ENCODE peak calls at places on chromosomes 3 and 15, in eight cellular contexts. One of them, this sample, is unnamed.
A peak's percentile ranks its signal among the peaks of the same experiment; 100 is the strongest.

GRCh38 chr3:44870375-44871061 is 3.9 kb upstream of the TGM4 start:
- DNase-seq in H1: no peak
- DNase-seq in endothelial cell of umbilical vein: no peak
- DNase-seq in spleen: no peak
- DNase-seq in K562: no peak
- DNase-seq in SK-N-SH: no peak
- DNase-seq in suprapubic skin: peak; percentile 41
- DNase-seq in breast epithelium: peak; percentile 68
- DNase-seq in this sample: no peak

GRCh38 chr3:152155654-152156053 is 113.1 kb upstream of the MBNL1 start:
- DNase-seq in H1: no peak
- DNase-seq in endothelial cell of umbilical vein: no peak
- DNase-seq in spleen: no peak
- DNase-seq in K562: no peak
- DNase-seq in SK-N-SH: no peak
- DNase-seq in suprapubic skin: no peak
- DNase-seq in breast epithelium: no peak
- DNase-seq in this sample: no peak

GRCh38 chr3:159852821-159853505 is 135.7 kb upstream of the IL12A start:
- DNase-seq in H1: no peak
- DNase-seq in endothelial cell of umbilical vein: peak; percentile 97
- DNase-seq in spleen: peak; percentile 81
- DNase-seq in K562: no peak
- DNase-seq in SK-N-SH: no peak
- DNase-seq in suprapubic skin: no peak
- DNase-seq in breast epithelium: no peak
- DNase-seq in this sample: peak; percentile 80

GRCh38 chr3:64327039-64327804 is 102.0 kb upstream of the PRICKLE2 start:
- DNase-seq in H1: no peak
- DNase-seq in endothelial cell of umbilical vein: no peak
- DNase-seq in spleen: no peak
- DNase-seq in K562: peak; percentile 12
- DNase-seq in SK-N-SH: no peak
- DNase-seq in suprapubic skin: peak; percentile 88
- DNase-seq in breast epithelium: no peak
- DNase-seq in this sample: peak; percentile 92

GRCh38 chr3:190671658-190672057 is 157.8 kb downstream of the IL1RAP start:
- DNase-seq in H1: no peak
- DNase-seq in endothelial cell of umbilical vein: no peak
- DNase-seq in spleen: no peak
- DNase-seq in K562: no peak
- DNase-seq in SK-N-SH: no peak
- DNase-seq in suprapubic skin: no peak
- DNase-seq in breast epithelium: no peak
- DNase-seq in this sample: no peak

GRCh38 chr3:13245579-13245978 is 172.3 kb upstream of the IQSEC1 start:
- DNase-seq in H1: no peak
- DNase-seq in endothelial cell of umbilical vein: no peak
- DNase-seq in spleen: no peak
- DNase-seq in K562: no peak
- DNase-seq in SK-N-SH: no peak
- DNase-seq in suprapubic skin: no peak
- DNase-seq in breast epithelium: no peak
- DNase-seq in this sample: no peak

GRCh38 chr3:151890721-151891141 is 17.3 kb downstream of the SUCNR1 start:
- DNase-seq in H1: no peak
- DNase-seq in endothelial cell of umbilical vein: no peak
- DNase-seq in spleen: no peak
- DNase-seq in K562: no peak
- DNase-seq in SK-N-SH: no peak
- DNase-seq in suprapubic skin: no peak
- DNase-seq in breast epithelium: no peak
- DNase-seq in this sample: no peak

GRCh38 chr3:99686955-99687612 is 48.7 kb downstream of the COL8A1 start:
- DNase-seq in H1: peak; percentile 84
- DNase-seq in endothelial cell of umbilical vein: peak; percentile 71
- DNase-seq in spleen: no peak
- DNase-seq in K562: peak; percentile 30
- DNase-seq in SK-N-SH: peak; percentile 32
- DNase-seq in suprapubic skin: no peak
- DNase-seq in breast epithelium: no peak
- DNase-seq in this sample: peak; percentile 72

GRCh38 chr3:136498919-136499447 is 248.8 kb downstream of the PCCB start:
- DNase-seq in H1: no peak
- DNase-seq in endothelial cell of umbilical vein: no peak
- DNase-seq in spleen: no peak
- DNase-seq in K562: no peak
- DNase-seq in SK-N-SH: no peak
- DNase-seq in suprapubic skin: no peak
- DNase-seq in breast epithelium: no peak
- DNase-seq in this sample: no peak

GRCh38 chr15:39556461-39556860 is 24.4 kb upstream of the THBS1 start:
- DNase-seq in H1: no peak
- DNase-seq in endothelial cell of umbilical vein: no peak
- DNase-seq in spleen: no peak
- DNase-seq in K562: no peak
- DNase-seq in SK-N-SH: no peak
- DNase-seq in suprapubic skin: no peak
- DNase-seq in breast epithelium: no peak
- DNase-seq in this sample: no peak

GRCh38 chr3:190318666-190319065 is 3.6 kb downstream of the CLDN1 start:
- DNase-seq in H1: no peak
- DNase-seq in endothelial cell of umbilical vein: no peak
- DNase-seq in spleen: no peak
- DNase-seq in K562: no peak
- DNase-seq in SK-N-SH: no peak
- DNase-seq in suprapubic skin: no peak
- DNase-seq in breast epithelium: no peak
- DNase-seq in this sample: no peak

GRCh38 chr3:185204894-185205293 is 49.0 kb downstream of the EHHADH start:
- DNase-seq in H1: no peak
- DNase-seq in endothelial cell of umbilical vein: no peak
- DNase-seq in spleen: no peak
- DNase-seq in K562: no peak
- DNase-seq in SK-N-SH: no peak
- DNase-seq in suprapubic skin: no peak
- DNase-seq in breast epithelium: no peak
- DNase-seq in this sample: no peak

GRCh38 chr3:8793242-8793641 is 23.8 kb upstream of the OXTR start:
- DNase-seq in H1: no peak
- DNase-seq in endothelial cell of umbilical vein: no peak
- DNase-seq in spleen: no peak
- DNase-seq in K562: no peak
- DNase-seq in SK-N-SH: peak; percentile 74
- DNase-seq in suprapubic skin: no peak
- DNase-seq in breast epithelium: no peak
- DNase-seq in this sample: no peak

GRCh38 chr3:89955141-89955540 is 847.7 kb downstream of the EPHA3 start:
- DNase-seq in H1: no peak
- DNase-seq in endothelial cell of umbilical vein: no peak
- DNase-seq in spleen: no peak
- DNase-seq in K562: no peak
- DNase-seq in SK-N-SH: no peak
- DNase-seq in suprapubic skin: no peak
- DNase-seq in breast epithelium: no peak
- DNase-seq in this sample: no peak

GRCh38 chr15:85761635-85762034 is 33.1 kb downstream of the KLHL25 start:
- DNase-seq in H1: no peak
- DNase-seq in endothelial cell of umbilical vein: no peak
- DNase-seq in spleen: peak; percentile 42
- DNase-seq in K562: no peak
- DNase-seq in SK-N-SH: no peak
- DNase-seq in suprapubic skin: no peak
- DNase-seq in breast epithelium: no peak
- DNase-seq in this sample: no peak

DNA sequence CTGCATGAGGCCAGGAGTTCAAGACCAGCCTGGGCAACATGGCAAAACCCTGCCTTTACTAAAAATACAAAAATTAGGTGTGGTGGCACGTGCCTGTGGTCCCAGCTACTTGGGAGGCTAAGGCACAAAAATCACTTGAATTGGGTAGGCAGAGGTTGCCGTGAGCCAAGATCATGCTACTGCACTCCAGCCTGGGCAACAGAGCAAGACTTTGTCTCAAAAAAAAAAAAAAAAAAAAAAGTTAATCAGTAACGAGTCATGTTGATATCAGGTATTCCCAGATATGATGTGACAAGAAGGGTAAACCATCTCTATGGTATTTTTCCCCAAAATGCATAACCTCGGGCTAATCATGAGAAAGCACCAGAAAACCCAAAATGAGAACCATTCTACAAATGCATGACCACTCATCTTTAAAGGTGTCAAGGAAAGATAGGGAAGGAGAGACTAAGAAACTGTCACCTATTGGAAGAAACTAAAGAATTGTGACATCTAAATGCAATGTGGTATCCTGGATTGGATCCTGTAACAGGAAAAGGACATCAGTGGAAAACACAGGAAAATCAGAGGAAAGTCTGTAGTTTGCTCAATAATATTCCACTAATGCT is 66.5 kb upstream of the MAP4 start:
- DNase-seq in H1: no peak
- DNase-seq in endothelial cell of umbilical vein: no peak
- DNase-seq in spleen: no peak
- DNase-seq in K562: peak; percentile 52
- DNase-seq in SK-N-SH: no peak
- DNase-seq in suprapubic skin: no peak
- DNase-seq in breast epithelium: no peak
- DNase-seq in this sample: no peak
- H3K4me1 ChIP-seq in H1: peaks cover 5% of the 10 kb centered on the region
- H3K4me1 ChIP-seq in endothelial cell of umbilical vein: peaks cover 19% of the 10 kb centered on the region
- H3K4me1 ChIP-seq in spleen: peaks cover 80% of the 10 kb centered on the region
- H3K4me1 ChIP-seq in K562: peaks cover 11% of the 10 kb centered on the region
- H3K4me1 ChIP-seq in SK-N-SH: peaks cover 3% of the 10 kb centered on the region
- H3K4me1 ChIP-seq in suprapubic skin: peaks cover 28% of the 10 kb centered on the region
- H3K4me1 ChIP-seq in breast epithelium: no peaks in the 10 kb centered on the region
- H3K4me1 ChIP-seq in this sample: peaks cover 65% of the 10 kb centered on the region

GRCh38 chr3:172100482-172100881 is 61.1 kb downstream of the FNDC3B start:
- DNase-seq in H1: no peak
- DNase-seq in endothelial cell of umbilical vein: no peak
- DNase-seq in spleen: no peak
- DNase-seq in K562: no peak
- DNase-seq in SK-N-SH: no peak
- DNase-seq in suprapubic skin: no peak
- DNase-seq in breast epithelium: no peak
- DNase-seq in this sample: no peak

GRCh38 chr3:172096881-172097420 is 57.6 kb downstream of the FNDC3B start:
- DNase-seq in H1: no peak
- DNase-seq in endothelial cell of umbilical vein: peak; percentile 48
- DNase-seq in spleen: no peak
- DNase-seq in K562: peak; percentile 62
- DNase-seq in SK-N-SH: no peak
- DNase-seq in suprapubic skin: no peak
- DNase-seq in breast epithelium: no peak
- DNase-seq in this sample: no peak

GRCh38 chr3:172097585-172097984 is 58.2 kb downstream of the FNDC3B start:
- DNase-seq in H1: no peak
- DNase-seq in endothelial cell of umbilical vein: no peak
- DNase-seq in spleen: no peak
- DNase-seq in K562: no peak
- DNase-seq in SK-N-SH: no peak
- DNase-seq in suprapubic skin: no peak
- DNase-seq in breast epithelium: no peak
- DNase-seq in this sample: no peak

GRCh38 chr3:172099495-172099808 is 60.1 kb downstream of the FNDC3B start:
- DNase-seq in H1: no peak
- DNase-seq in endothelial cell of umbilical vein: no peak
- DNase-seq in spleen: no peak
- DNase-seq in K562: no peak
- DNase-seq in SK-N-SH: no peak
- DNase-seq in suprapubic skin: no peak
- DNase-seq in breast epithelium: no peak
- DNase-seq in this sample: no peak

DNA sequence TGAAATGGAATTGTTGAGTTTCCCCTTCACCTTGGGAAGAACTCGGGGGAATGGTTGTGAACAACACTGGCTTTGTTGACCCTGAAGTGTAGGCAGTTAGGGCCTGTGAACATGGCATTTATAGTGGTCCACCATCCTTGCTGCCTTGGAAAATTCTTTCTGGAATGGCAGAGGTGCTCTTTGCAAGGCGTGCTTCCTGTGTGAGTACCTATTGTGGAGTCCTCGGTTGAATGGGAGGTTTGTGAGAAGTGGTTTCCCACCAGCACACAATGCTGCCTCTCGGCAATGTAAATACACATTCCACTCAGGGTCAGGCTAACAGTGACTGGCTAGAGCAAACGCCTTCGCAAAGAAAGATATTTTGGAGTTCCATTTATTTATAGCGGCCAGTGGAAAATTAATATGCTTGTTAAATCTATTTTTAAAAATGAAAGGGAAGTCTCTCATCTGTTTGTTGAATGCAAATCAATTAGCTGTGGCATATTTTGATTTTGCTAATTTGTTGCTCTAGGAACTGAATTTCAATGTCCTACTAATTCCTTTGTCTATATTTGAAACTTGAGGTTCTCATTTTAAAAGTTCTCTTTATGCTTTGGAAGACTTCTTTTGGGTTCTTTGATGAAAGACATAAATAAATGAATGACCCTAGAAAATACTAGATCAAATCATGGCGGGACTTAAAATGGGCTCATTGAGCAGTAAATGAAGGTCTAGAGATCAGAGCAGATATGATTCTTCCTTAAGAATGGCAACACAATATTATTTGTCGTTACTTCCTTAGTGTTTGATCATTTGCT is 59.5 kb downstream of the FNDC3B start:
- DNase-seq in H1: no peak
- DNase-seq in endothelial cell of umbilical vein: no peak
- DNase-seq in spleen: no peak
- DNase-seq in K562: no peak
- DNase-seq in SK-N-SH: no peak
- DNase-seq in suprapubic skin: no peak
- DNase-seq in breast epithelium: no peak
- DNase-seq in this sample: no peak
- TF ChIP-seq POLR2AphosphoS5 in H1: no peak
- TF ChIP-seq POLR2AphosphoS5 in endothelial cell of umbilical vein: no peak
- TF ChIP-seq POLR2AphosphoS5 in spleen: no peak
- TF ChIP-seq POLR2AphosphoS5 in K562: no peak
- TF ChIP-seq POLR2AphosphoS5 in SK-N-SH: no peak
- TF ChIP-seq POLR2AphosphoS5 in suprapubic skin: no peak
- TF ChIP-seq POLR2AphosphoS5 in breast epithelium: no peak
- TF ChIP-seq POLR2AphosphoS5 in this sample: no peak

DNA sequence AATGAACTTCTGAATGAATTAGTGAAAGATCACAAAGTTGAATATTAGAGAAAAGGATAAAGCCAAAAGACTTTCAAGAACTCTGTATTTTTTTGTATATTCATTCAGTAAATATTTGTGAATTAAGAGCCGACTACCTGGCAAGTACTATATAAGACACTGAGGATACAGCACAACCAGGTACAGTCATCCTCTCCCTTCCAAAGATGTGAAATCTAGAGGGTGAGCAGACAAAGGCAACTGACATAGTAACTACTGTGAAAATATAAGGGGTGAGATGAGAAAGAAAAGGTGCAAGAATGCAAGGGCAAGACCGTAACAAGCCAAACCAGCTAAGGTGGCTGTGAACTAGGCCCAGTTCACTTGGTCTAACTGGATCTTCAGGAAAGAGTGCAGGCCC is 974.6 kb upstream of the CFAP20DC start:
- DNase-seq in H1: no peak
- DNase-seq in endothelial cell of umbilical vein: no peak
- DNase-seq in spleen: no peak
- DNase-seq in K562: no peak
- DNase-seq in SK-N-SH: no peak
- DNase-seq in suprapubic skin: no peak
- DNase-seq in breast epithelium: no peak
- DNase-seq in this sample: no peak
- H3K4me1 ChIP-seq in H1: no peaks in the 10 kb centered on the region
- H3K4me1 ChIP-seq in endothelial cell of umbilical vein: no peaks in the 10 kb centered on the region
- H3K4me1 ChIP-seq in spleen: peaks cover 8% of the 10 kb centered on the region
- H3K4me1 ChIP-seq in K562: no peaks in the 10 kb centered on the region
- H3K4me1 ChIP-seq in SK-N-SH: no peaks in the 10 kb centered on the region
- H3K4me1 ChIP-seq in suprapubic skin: no peaks in the 10 kb centered on the region
- H3K4me1 ChIP-seq in breast epithelium: no peaks in the 10 kb centered on the region
- H3K4me1 ChIP-seq in this sample: peaks cover 25% of the 10 kb centered on the region

GRCh38 chr3:79018671-79019136 is 749.1 kb downstream of the ROBO1 start:
- DNase-seq in H1: peak; percentile 76
- DNase-seq in endothelial cell of umbilical vein: peak; percentile 54
- DNase-seq in spleen: peak; percentile 78
- DNase-seq in K562: no peak
- DNase-seq in SK-N-SH: peak; percentile 83
- DNase-seq in suprapubic skin: peak; percentile 84
- DNase-seq in breast epithelium: no peak
- DNase-seq in this sample: peak; percentile 81
- TF ChIP-seq POLR2AphosphoS5 in H1: no peak
- TF ChIP-seq POLR2AphosphoS5 in endothelial cell of umbilical vein: no peak
- TF ChIP-seq POLR2AphosphoS5 in spleen: peak; percentile 20
- TF ChIP-seq POLR2AphosphoS5 in K562: no peak
- TF ChIP-seq POLR2AphosphoS5 in SK-N-SH: no peak
- TF ChIP-seq POLR2AphosphoS5 in suprapubic skin: no peak
- TF ChIP-seq POLR2AphosphoS5 in breast epithelium: no peak
- TF ChIP-seq POLR2AphosphoS5 in this sample: peak; percentile 15

This sample was measured in sigmoid colon.